ENCODE peak calls at places on chromosomes 1 and 21, in six cellular contexts. G is A549, S is IMR-90, H is GM12878, C is HepG2, Z is K562. I is an unnamed sample.

GRCh38 chr1:198575715-198576641 is 35.5 kb upstream of the ATP6V1G3 start:
- DNase-seq in G (peak), S (peak), C (no peak), H (no peak), Z (no peak), I (no peak)

GRCh38 chr1:83815348-83815747 is 183.6 kb downstream of the TTLL7 start:
- DNase-seq in S (peak), G (no peak), C (no peak), H (no peak), Z (no peak), I (no peak)

GRCh38 chr1:117077267-117077666 is 17.1 kb downstream of the TTF2 start:
- DNase-seq in H (no peak), Z (no peak), S (peak), G (peak), C (no peak), I (no peak)

GRCh38 chr1:192706936-192707335 is 71.0 kb downstream of the RGS13 start:
- DNase-seq in G (no peak), Z (no peak), H (no peak), C (no peak), S (peak), I (no peak)

GRCh38 chr1:220810179-220810653 is 23.5 kb downstream of the MTARC1 start:
- DNase-seq in S (peak), Z (peak), G (peak), C (peak), H (peak), I (no peak)

GRCh38 chr1:55426156-55426555 is 211.0 kb upstream of the USP24 start:
- DNase-seq in G (no peak), C (no peak), H (no peak), Z (no peak), S (no peak), I (no peak)

GRCh38 chr21:39593522-39593921 is 19.2 kb upstream of the B3GALT5 start:
- DNase-seq in Z (no peak), S (no peak), C (no peak), G (no peak), H (no peak), I (no peak)

GRCh38 chr1:26912147-26912490 is 1.7 kb downstream of the NR0B2 start:
- DNase-seq in H (no peak), C (no peak), Z (no peak), G (no peak), S (no peak), I (no peak)

GRCh38 chr1:30258471-30258870 is 464.9 kb downstream of the MATN1 start:
- DNase-seq in H (no peak), C (no peak), Z (no peak), S (no peak), G (no peak), I (no peak)

GRCh38 chr21:34670220-34670961 is 1.6 kb downstream of the CLIC6 start:
- DNase-seq in G (no peak), Z (no peak), H (no peak), C (no peak), S (no peak), I (no peak)

GRCh38 chr1:28718601-28719331 is 18.0 kb upstream of the YTHDF2 start:
- DNase-seq in S (peak), Z (peak), C (no peak), G (peak), H (no peak), I (no peak)

GRCh38 chr1:62481681-62482080 is 44.8 kb downstream of the USP1 start:
- DNase-seq in H (no peak), C (no peak), Z (no peak), S (peak), G (no peak), I (no peak)

GRCh38 chr1:18635833-18636671 is 5.4 kb downstream of the PAX7 start:
- DNase-seq in H (no peak), G (no peak), C (no peak), S (no peak), Z (no peak), I (peak)

GRCh38 chr1:21607549-21608529 is 61.3 kb downstream of the RAP1GAP start:
- DNase-seq in S (peak), C (peak), G (peak), Z (peak), H (peak), I (peak)

GRCh38 chr1:26705788-26706237 is 10.0 kb downstream of the ARID1A start:
- DNase-seq in C (peak), G (peak), S (peak), H (no peak), Z (no peak), I (no peak)

GRCh38 chr1:217134857-217135568 is 411.8 kb upstream of the ESRRG start:
- DNase-seq in H (no peak), G (peak), S (peak), Z (no peak), C (no peak), I (peak)

GRCh38 chr1:30286241-30286983 is 437.0 kb downstream of the MATN1 start:
- DNase-seq in G (no peak), Z (no peak), C (no peak), H (no peak), S (no peak), I (no peak)

GRCh38 chr1:104463126-104463697 is 713.5 kb downstream of the AMY1C start:
- DNase-seq in G (no peak), S (no peak), H (no peak), C (no peak), Z (no peak), I (no peak)

GRCh38 chr1:9371391-9371935 is 78.8 kb downstream of the SPSB1 start:
- DNase-seq in C (peak), S (peak), Z (no peak), G (no peak), H (no peak), I (no peak)

GRCh38 chr21:45582128-45582527 is 39.9 kb upstream of the SLC19A1 start:
- DNase-seq in Z (no peak), G (no peak), C (no peak), S (no peak), H (no peak), I (no peak)

GRCh38 chr1:96544051-96544830 is 177.3 kb upstream of the PTBP2 start:
- DNase-seq in H (no peak), Z (no peak), C (no peak), G (no peak), S (no peak), I (no peak)

GRCh38 chr1:223776075-223776814 is 63.9 kb downstream of the CAPN2 start:
- DNase-seq in Z (peak), C (no peak), S (peak), G (peak), H (no peak), I (no peak)

DNA sequence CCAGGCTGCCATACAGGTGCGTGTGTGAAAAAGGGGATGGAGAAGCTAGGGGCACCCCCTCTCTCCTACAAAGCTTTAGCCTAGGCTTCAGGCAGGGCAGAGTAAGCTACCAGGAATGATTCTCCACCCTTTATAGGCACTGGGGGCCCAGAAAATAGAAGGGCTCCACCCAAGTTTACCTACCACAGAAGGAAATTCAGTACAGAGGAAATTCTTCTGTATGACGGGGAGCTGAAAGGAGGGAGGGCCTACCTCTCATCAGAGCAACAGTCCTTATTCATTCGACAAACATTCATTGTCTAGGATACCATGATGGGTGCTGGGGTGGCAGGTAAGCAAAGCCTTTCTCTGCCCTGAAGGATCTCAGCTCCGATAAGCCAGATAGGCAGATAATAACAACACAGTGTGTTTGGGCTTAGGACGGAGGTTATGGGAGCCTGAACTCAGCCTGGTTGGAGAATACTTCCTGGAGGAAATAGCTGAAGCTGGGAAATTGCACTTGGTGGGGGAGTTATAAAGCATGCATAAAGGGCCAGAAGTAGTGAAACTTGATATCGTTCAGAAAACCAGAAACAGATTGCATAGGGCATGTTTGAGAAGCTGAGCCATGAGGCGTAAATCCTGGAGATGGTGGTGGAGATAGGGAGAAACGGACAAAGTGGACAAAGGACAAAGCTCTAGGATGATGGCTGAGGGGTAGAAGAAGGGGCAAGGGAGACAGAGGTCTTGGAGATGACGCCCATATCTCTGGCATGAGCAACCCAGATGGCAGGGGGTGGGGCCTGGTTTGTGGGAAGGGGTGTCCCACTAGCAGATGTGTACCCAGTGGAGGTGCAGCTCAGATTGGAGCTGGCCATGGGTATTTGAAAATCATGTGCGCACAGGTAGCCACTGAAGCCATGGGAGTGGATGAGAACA is 5.3 kb upstream of the P3R3URF start:
- DNase-seq in Z (no peak), G (no peak), S (peak), H (no peak), C (no peak), I (no peak)
- TF ChIP-seq USF2 in Z (no peak), G (no peak), S (no peak), H (no peak), C (no peak), I (no peak)

GRCh38 chr1:6392880-6393399 is 627 bp downstream of the ACOT7 start:
- DNase-seq in Z (no peak), H (no peak), G (no peak), C (no peak), S (no peak), I (no peak)

GRCh38 chr1:6396998-6397397 is 3.4 kb upstream of the ACOT7 start:
- DNase-seq in G (no peak), Z (no peak), S (no peak), H (no peak), C (no peak), I (no peak)

GRCh38 chr1:6389971-6390370 is 3.6 kb downstream of the ACOT7 start:
- DNase-seq in G (no peak), S (no peak), H (no peak), Z (no peak), C (no peak), I (no peak)

GRCh38 chr1:6392081-6392879 is 1.3 kb downstream of the ACOT7 start:
- DNase-seq in H (no peak), S (no peak), G (no peak), Z (peak), C (peak), I (no peak)

GRCh38 chr1:6393400-6394187 is at the start of gene ACOT7:
- DNase-seq in S (peak), G (peak), H (peak), Z (peak), C (peak), I (peak)
- TF ChIP-seq POLR2A in S (peak), G (peak), H (peak), Z (peak), C (peak), I (no peak)

GRCh38 chr1:155092131-155092530 is 13.5 kb downstream of the EFNA3 start:
- DNase-seq in S (no peak), C (no peak), H (no peak), G (no peak), Z (peak), I (no peak)

GRCh38 chr1:155094622-155094948 is 15.9 kb downstream of the EFNA3 start:
- DNase-seq in Z (no peak), S (no peak), H (no peak), C (no peak), G (no peak), I (no peak)

GRCh38 chr1:155093938-155094621 is 15.4 kb downstream of the EFNA3 start:
- DNase-seq in H (no peak), G (peak), C (peak), Z (peak), S (peak), I (no peak)

GRCh38 chr1:155091071-155092051 is 12.7 kb downstream of the EFNA3 start:
- DNase-seq in G (peak), S (peak), Z (peak), H (no peak), C (peak), I (peak)

GRCh38 chr1:155092641-155093040 is 14.0 kb downstream of the EFNA3 start:
- DNase-seq in H (no peak), G (no peak), C (no peak), Z (no peak), S (no peak), I (no peak)
- TF ChIP-seq USF2 in H (no peak), G (no peak), C (no peak), Z (no peak), S (no peak), I (no peak)

DNA sequence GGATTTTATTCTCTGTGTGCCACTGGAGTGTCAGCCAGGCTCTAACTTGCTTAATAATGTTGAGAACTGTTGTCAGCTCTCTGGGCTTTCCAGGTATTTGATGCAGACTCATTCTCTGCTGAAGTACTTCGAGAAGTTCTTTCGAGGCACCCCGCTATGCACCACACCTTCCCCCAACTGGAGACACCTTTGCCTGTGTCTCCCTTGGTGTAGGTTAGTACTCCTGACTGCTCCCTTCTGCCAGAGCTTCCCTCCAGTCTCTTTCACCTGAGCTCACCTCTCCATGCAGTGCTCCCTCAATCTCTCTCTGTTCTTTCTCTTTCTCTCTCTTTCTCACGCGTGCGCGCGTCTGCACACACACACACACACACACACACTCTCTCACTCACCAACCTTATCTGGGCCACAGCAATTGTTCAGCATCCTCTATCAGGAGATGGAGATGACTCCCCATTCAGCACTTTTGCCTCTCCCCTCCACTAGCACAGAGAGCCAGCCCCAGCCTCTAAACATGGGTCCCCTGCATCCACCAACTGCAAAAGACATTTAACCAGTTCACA is 14.0 kb upstream of the MGST3 start:
- DNase-seq in S (no peak), C (no peak), G (no peak), Z (no peak), H (no peak), I (no peak)
- TF ChIP-seq POLR2A in S (no peak), C (no peak), G (no peak), Z (no peak), H (no peak), I (no peak)